ENCODE peak calls at places on chromosomes 1 and 21, in nine cellular contexts. J is NCI-H2171; D is T-cell; V is activated CD4-positive, alpha-beta T cell treated with anti-CD3 and anti-CD28 coated beads for 48 hours; B is stimulated activated naive CD8-positive, alpha-beta T cell treated with anti-CD3 and anti-CD28 coated beads, Interleukin-15, Interleukin-2, amounts not matched to agents 100 U/mL and 50 U/mL, for 24 hours; K is RPMI7951; O is stimulated activated CD4-positive, alpha-beta T cell treated with anti-CD3 and anti-CD28 coated beads, Interleukin-4, amount 100 ng/mL, for 1 hour; Z is stimulated activated CD8-positive, alpha-beta memory T cell treated with anti-CD3 and anti-CD28 coated beads, Interleukin-7, amount 100 ng/mL, for 24 hours; X is upper lobe of right lung. S is an unnamed sample.

GRCh38 chr1:162906485-162906884 is 45.5 kb upstream of the CCDC190 start:
- DNase-seq in Z (no peak), K (no peak), J (no peak), B (no peak), D (no peak), O (no peak), V (no peak), X (no peak), S (no peak)

GRCh38 chr1:161071886-161072371 is 2.2 kb upstream of the ARHGAP30 start:
- DNase-seq in D (peak), V (peak), J (no peak), K (peak), B (peak), X (peak), O (peak), Z (no peak), S (peak)

GRCh38 chr1:233972951-233973635 is 68.6 kb downstream of the SLC35F3 start:
- DNase-seq in K (peak), B (no peak), D (no peak), O (no peak), Z (no peak), V (no peak), X (no peak), J (no peak), S (no peak)

GRCh38 chr1:94621392-94621791 is 79.8 kb upstream of the F3 start:
- DNase-seq in J (no peak), V (no peak), K (peak), Z (no peak), X (peak), O (no peak), D (no peak), B (no peak), S (no peak)

GRCh38 chr21:41170442-41170841 is 2.5 kb downstream of the BACE2 start:
- DNase-seq in Z (no peak), D (no peak), K (peak), J (no peak), V (peak), B (peak), O (peak), X (no peak), S (peak)

GRCh38 chr21:36103434-36103833 is 31.4 kb upstream of the CBR3 start:
- DNase-seq in D (no peak), O (no peak), J (no peak), X (no peak), B (no peak), Z (no peak), V (no peak), K (no peak), S (no peak)

GRCh38 chr1:39900662-39901485 is 843 bp downstream of the MYCL start:
- DNase-seq in X (peak), Z (no peak), K (peak), J (no peak), D (no peak), B (no peak), O (peak), V (no peak), S (no peak)

GRCh38 chr1:79982218-79982617 is 975.7 kb upstream of the ADGRL4 start:
- DNase-seq in D (no peak), O (no peak), K (no peak), V (no peak), X (peak), J (no peak), B (no peak), Z (no peak), S (no peak)

GRCh38 chr1:109667452-109668122 is at the start of gene GSTM2:
- DNase-seq in J (peak), B (peak), V (peak), O (peak), Z (peak), X (peak), D (peak), K (peak), S (peak)

GRCh38 chr1:42479621-42480020 is 16.5 kb downstream of the CCDC30 start:
- DNase-seq in O (no peak), D (no peak), Z (no peak), X (no peak), V (no peak), K (peak), J (peak), B (no peak), S (no peak)

GRCh38 chr1:222124602-222125001 is 382.7 kb upstream of the DUSP10 start:
- DNase-seq in K (peak), O (no peak), J (peak), D (no peak), X (no peak), B (no peak), V (no peak), Z (no peak), S (no peak)

GRCh38 chr1:5273280-5274003 is 619.0 kb downstream of the AJAP1 start:
- DNase-seq in O (no peak), D (no peak), J (no peak), X (no peak), Z (no peak), B (no peak), K (no peak), V (peak), S (no peak)

GRCh38 chr1:19750101-19750881 is 49.4 kb downstream of the TMCO4 start:
- DNase-seq in O (no peak), V (no peak), J (no peak), X (no peak), Z (no peak), K (peak), B (no peak), D (no peak), S (no peak)

GRCh38 chr1:27864264-27864895 is 8.0 kb upstream of the THEMIS2 start:
- DNase-seq in J (no peak), D (no peak), X (no peak), K (no peak), O (peak), Z (no peak), V (peak), B (peak), S (no peak)

GRCh38 chr1:156072251-156072650 is 10.0 kb downstream of the MEX3A start:
- DNase-seq in O (no peak), J (no peak), B (no peak), V (no peak), D (no peak), K (no peak), Z (no peak), X (no peak), S (no peak)

GRCh38 chr1:150576794-150577556 is 2.4 kb downstream of the MCL1 start:
- DNase-seq in D (no peak), X (peak), K (peak), B (no peak), J (no peak), V (no peak), O (no peak), Z (no peak), S (no peak)

GRCh38 chr1:109796484-109797305 is 33.0 kb upstream of the EPS8L3 start:
- DNase-seq in X (no peak), D (no peak), K (peak), J (no peak), B (no peak), V (no peak), Z (no peak), O (no peak), S (no peak)

GRCh38 chr1:7379445-7379971 is 391.6 kb upstream of the VAMP3 start:
- DNase-seq in O (no peak), Z (no peak), K (peak), D (no peak), X (no peak), B (no peak), J (peak), V (no peak), S (no peak)

GRCh38 chr1:106063510-106063909 is 993.0 kb upstream of the PRMT6 start:
- DNase-seq in Z (no peak), K (no peak), V (no peak), B (no peak), D (no peak), X (no peak), O (no peak), J (peak), S (no peak)

GRCh38 chr1:200510228-200510623 is 100.4 kb upstream of the ZNF281 start:
- DNase-seq in D (peak), B (peak), V (peak), O (peak), Z (no peak), K (peak), J (peak), X (no peak), S (peak)

GRCh38 chr1:30008998-30009657 is 714.3 kb downstream of the MATN1 start:
- DNase-seq in D (no peak), K (peak), V (no peak), Z (no peak), O (no peak), B (no peak), J (no peak), X (no peak), S (no peak)

GRCh38 chr1:6727535-6727934 is 25.9 kb upstream of the DNAJC11 start:
- DNase-seq in O (peak), B (peak), Z (peak), D (peak), K (peak), V (peak), J (peak), X (peak), S (peak)

GRCh38 chr1:165828581-165829329 is 1.3 kb downstream of the UCK2 start:
- DNase-seq in V (peak), Z (no peak), D (no peak), J (peak), B (peak), K (peak), O (peak), X (peak), S (peak)

GRCh38 chr1:9827558-9828185 is 3.9 kb upstream of the CLSTN1 start:
- DNase-seq in B (peak), Z (no peak), D (no peak), O (no peak), V (peak), X (peak), K (no peak), J (no peak), S (no peak)

GRCh38 chr21:41168391-41169257 is 664 bp downstream of the BACE2 start:
- DNase-seq in O (no peak), D (no peak), K (peak), X (peak), B (peak), J (no peak), V (peak), Z (no peak), S (peak)

GRCh38 chr1:85188530-85188929 is 12.3 kb downstream of the SYDE2 start:
- DNase-seq in O (no peak), X (no peak), J (no peak), V (no peak), D (no peak), B (no peak), Z (no peak), K (peak), S (no peak)

GRCh38 chr1:118136511-118136937 is 48.5 kb downstream of the SPAG17 start:
- DNase-seq in K (peak), X (no peak), V (peak), D (no peak), B (peak), Z (peak), J (no peak), O (peak), S (no peak)

S was measured in DND-41.